ENCODE peak calls at places on chromosome 6, in eight cellular contexts. J is neural progenitor cell, D is PC-3, F is OCI-LY7, Q is GM23248, T is GM23338, P is hepatocyte, S is MM.1S. K is an unnamed sample.

GRCh38 chr6:98560418-98560817 is 274.0 kb upstream of the POU3F2 start:
- DNase-seq in J (no peak), D (no peak), F (no peak), Q (no peak), T (no peak), P (no peak), S (peak), K (no peak)

GRCh38 chr6:158708239-158708638 is 58.4 kb downstream of the SYTL3 start:
- DNase-seq in J (no peak), D (no peak), F (no peak), Q (no peak), T (no peak), P (peak), S (no peak), K (no peak)

GRCh38 chr6:148323344-148323743 is 19.3 kb upstream of the SASH1 start:
- DNase-seq in J (peak), D (peak), F (no peak), Q (peak), T (no peak), P (no peak), S (no peak), K (no peak)

GRCh38 chr6:115545410-115545986 is 515.2 kb downstream of the FRK start:
- DNase-seq in J (peak), D (peak), F (no peak), Q (no peak), T (peak), P (peak), S (no peak), K (no peak)

GRCh38 chr6:22926613-22927348 is 357.4 kb downstream of the HDGFL1 start:
- DNase-seq in J (no peak), D (no peak), F (no peak), Q (no peak), T (peak), P (peak), S (no peak), K (peak)

GRCh38 chr6:149545258-149545753 is 537 bp downstream of the PPIL4 start:
- DNase-seq in J (peak), D (peak), F (peak), Q (peak), T (peak), P (peak), S (peak), K (peak)

GRCh38 chr6:131575834-131576478 is 2.9 kb downstream of the ARG1 start:
- DNase-seq in J (no peak), D (no peak), F (no peak), Q (no peak), T (no peak), P (no peak), S (no peak), K (no peak)

GRCh38 chr6:90263653-90264052 is 33.0 kb downstream of the BACH2 start:
- DNase-seq in J (no peak), D (peak), F (no peak), Q (no peak), T (no peak), P (no peak), S (peak), K (no peak)

GRCh38 chr6:34225551-34225950 is 11.1 kb upstream of the HMGA1 start:
- DNase-seq in J (no peak), D (no peak), F (no peak), Q (no peak), T (no peak), P (no peak), S (no peak), K (peak)

GRCh38 chr6:30685157-30685976 is 1.1 kb downstream of the PPP1R18 start:
- DNase-seq in J (no peak), D (no peak), F (peak), Q (peak), T (peak), P (no peak), S (peak), K (no peak)

GRCh38 chr6:75170666-75171065 is 35.2 kb downstream of the COL12A1 start:
- DNase-seq in J (no peak), D (no peak), F (no peak), Q (peak), T (no peak), P (no peak), S (no peak), K (no peak)

GRCh38 chr6:6003334-6004146 is 3.2 kb downstream of the NRN1 start:
- DNase-seq in J (peak), D (no peak), F (no peak), Q (peak), T (peak), P (no peak), S (peak), K (peak)

GRCh38 chr6:67345946-67346345 is 1289.1 kb upstream of the ADGRB3 start:
- DNase-seq in J (no peak), D (no peak), F (peak), Q (no peak), T (no peak), P (no peak), S (no peak), K (no peak)

DNA sequence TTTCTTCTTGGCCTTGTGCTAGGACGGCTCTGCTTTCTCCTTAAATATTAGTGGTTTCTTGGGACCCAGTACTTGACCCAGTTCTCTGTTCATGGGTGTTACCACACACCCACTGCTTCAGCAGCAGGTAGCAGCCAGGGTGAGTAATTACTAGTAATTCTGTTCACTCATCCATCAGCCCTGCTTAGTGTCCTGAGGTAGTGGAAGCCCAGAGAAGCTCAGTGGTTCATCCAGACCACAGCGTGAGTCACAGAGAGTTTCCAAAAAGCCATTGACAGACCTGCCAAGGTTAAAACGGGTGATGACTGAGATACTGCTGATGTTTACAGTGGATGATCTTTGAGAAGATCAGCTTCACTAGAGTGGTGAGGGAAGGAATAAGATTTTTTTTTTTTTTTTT is 51.7 kb upstream of the HINT3 start:
- DNase-seq in J (no peak), D (peak), F (no peak), Q (peak), T (no peak), P (no peak), S (no peak), K (no peak)
- TF ChIP-seq EZH2phosphoT487 in J (no peak), D (no peak), F (no peak), Q (no peak), T (no peak), P (no peak), S (no peak), K (no peak)

DNA sequence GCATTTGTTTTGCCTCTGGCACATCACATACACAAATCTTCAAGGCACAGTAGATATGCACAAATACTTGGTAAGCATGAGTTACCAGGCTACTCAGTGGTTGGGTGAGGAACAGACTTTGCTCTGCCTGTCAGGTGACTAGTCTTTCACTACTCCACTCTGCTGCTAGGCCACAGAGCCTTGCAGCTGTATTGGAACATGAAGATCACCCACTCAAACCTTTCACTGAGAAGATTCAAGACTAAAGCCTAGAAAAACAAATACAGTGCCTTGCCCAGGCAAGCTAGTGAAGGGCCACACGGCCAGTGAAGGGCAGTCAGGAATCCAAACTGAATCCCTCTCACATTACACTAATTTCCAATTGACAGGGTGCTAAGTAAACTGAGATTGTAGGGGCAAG is 47.0 kb downstream of the DTNBP1 start:
- DNase-seq in J (no peak), D (no peak), F (no peak), Q (no peak), T (peak), P (peak), S (no peak), K (no peak)
- TF ChIP-seq EZH2phosphoT487 in J (no peak), D (no peak), F (no peak), Q (no peak), T (no peak), P (no peak), S (no peak), K (no peak)

GRCh38 chr6:105105094-105105493 is 74.7 kb downstream of the POPDC3 start:
- DNase-seq in J (no peak), D (no peak), F (no peak), Q (no peak), T (no peak), P (no peak), S (no peak), K (no peak)
- TF ChIP-seq EZH2phosphoT487 in J (no peak), D (no peak), F (no peak), Q (no peak), T (no peak), P (no peak), S (no peak), K (no peak)

GRCh38 chr6:52697903-52698302 is 27.0 kb downstream of the TMEM14A start:
- DNase-seq in J (no peak), D (peak), F (no peak), Q (peak), T (peak), P (no peak), S (no peak), K (peak)
- TF ChIP-seq EZH2phosphoT487 in J (no peak), D (no peak), F (no peak), Q (no peak), T (no peak), P (no peak), S (no peak), K (no peak)

K was measured in SK-N-SH.